ENCODE peak calls at places on chromosomes 4 and X, in six cellular contexts. K is PC-9, V is PC-3, Z is hepatocyte, S is HCT116, N is GM23338. E is an unnamed sample. For H3K9me2 and H3K4me1, the result is how much of the 10 kb centered on the place peaks cover.

GRCh38 chrX:48478806-48479205 is 2.8 kb downstream of the FTSJ1 start:
- DNase-seq in K (no peak), V (no peak), Z (no peak), S (no peak), N (no peak), E (no peak)

GRCh38 chr4:175745340-175745739 is 66.7 kb downstream of the GPM6A start:
- DNase-seq in K (no peak), V (no peak), Z (no peak), S (no peak), N (peak), E (no peak)

GRCh38 chr4:80500593-80500992 is 165.1 kb downstream of the CFAP299 start:
- DNase-seq in K (no peak), V (no peak), Z (no peak), S (no peak), N (no peak), E (peak)

GRCh38 chr4:14916554-14917304 is 85.6 kb upstream of the CPEB2 start:
- DNase-seq in K (peak), V (peak), Z (peak), S (peak), N (no peak), E (no peak)

GRCh38 chr4:46124773-46125172 is 919 bp upstream of the GABRG1 start:
- DNase-seq in K (no peak), V (no peak), Z (peak), S (no peak), N (peak), E (no peak)

GRCh38 chrX:150165776-150166610 is 197.1 kb upstream of the MAMLD1 start:
- DNase-seq in K (no peak), V (no peak), Z (no peak), S (no peak), N (no peak), E (no peak)

GRCh38 chrX:65921363-65921762 is 118.5 kb downstream of the VSIG4 start:
- DNase-seq in K (no peak), V (no peak), Z (no peak), S (no peak), N (no peak), E (no peak)

GRCh38 chr4:1137063-1137771 is 23.9 kb upstream of the RNF212 start:
- DNase-seq in K (no peak), V (no peak), Z (no peak), S (no peak), N (no peak), E (no peak)

GRCh38 chr4:10198365-10198764 is 81.8 kb upstream of the WDR1 start:
- DNase-seq in K (no peak), V (no peak), Z (no peak), S (no peak), N (peak), E (no peak)

GRCh38 chrX:153818571-153819397 is 11.6 kb downstream of the PDZD4 start:
- DNase-seq in K (peak), V (peak), Z (peak), S (no peak), N (peak), E (no peak)

GRCh38 chrX:667360-667759 is 36.8 kb downstream of the SHOX start:
- DNase-seq in K (no peak), V (no peak), Z (no peak), S (no peak), N (no peak), E (no peak)

GRCh38 chr4:140057693-140058092 is 96.3 kb downstream of the MAML3 start:
- DNase-seq in K (no peak), V (no peak), Z (no peak), S (no peak), N (no peak), E (no peak)

GRCh38 chrX:119398974-119399771 is at the start of gene SLC25A43:
- DNase-seq in K (peak), V (peak), Z (peak), S (no peak), N (peak), E (peak)

GRCh38 chr4:113383111-113383785 is 333.8 kb downstream of the ANK2 start:
- DNase-seq in K (no peak), V (peak), Z (no peak), S (peak), N (no peak), E (no peak)

GRCh38 chr4:103405415-103405814 is 207.3 kb upstream of the CENPE start:
- DNase-seq in K (no peak), V (no peak), Z (no peak), S (no peak), N (no peak), E (no peak)

GRCh38 chr4:103402198-103402597 is 204.1 kb upstream of the CENPE start:
- DNase-seq in K (no peak), V (no peak), Z (no peak), S (no peak), N (no peak), E (no peak)

GRCh38 chr4:103403619-103404018 is 205.5 kb upstream of the CENPE start:
- DNase-seq in K (no peak), V (no peak), Z (no peak), S (no peak), N (no peak), E (no peak)

GRCh38 chr4:103397527-103397926 is 199.4 kb upstream of the CENPE start:
- DNase-seq in K (no peak), V (no peak), Z (no peak), S (no peak), N (no peak), E (no peak)

GRCh38 chr4:103400405-103400804 is 202.3 kb upstream of the CENPE start:
- DNase-seq in K (no peak), V (peak), Z (peak), S (no peak), N (no peak), E (no peak)
- H3K9me2 ChIP-seq in K (under half), V (under half), Z (under half), S (under half), N (under half), E (under half)

GRCh38 chr4:164695650-164696049 is 58.3 kb upstream of the SMIM31 start:
- DNase-seq in K (no peak), V (no peak), Z (no peak), S (no peak), N (no peak), E (no peak)

GRCh38 chr4:164701665-164702064 is 52.3 kb upstream of the SMIM31 start:
- DNase-seq in K (no peak), V (no peak), Z (no peak), S (no peak), N (no peak), E (no peak)

DNA sequence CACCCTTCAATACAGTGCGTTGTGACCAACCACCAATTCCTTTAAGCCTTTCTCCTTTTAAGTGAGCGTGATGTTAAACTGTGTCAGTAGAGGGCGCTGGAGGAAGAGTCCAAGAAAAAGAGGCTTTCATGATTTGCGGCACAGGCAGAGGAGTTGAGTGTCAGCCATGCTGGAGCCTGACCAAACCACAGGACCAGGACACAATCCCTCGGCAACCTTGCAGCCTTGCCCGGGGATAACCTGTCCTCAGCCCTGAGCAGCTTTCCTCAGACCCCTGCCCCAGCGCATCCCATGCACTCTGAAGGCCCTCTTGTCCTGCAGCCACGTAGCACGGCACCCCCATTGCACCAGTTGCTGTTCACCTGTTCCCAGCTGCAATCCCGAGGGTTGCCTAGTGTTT is 53.5 kb upstream of the SMIM31 start:
- DNase-seq in K (no peak), V (peak), Z (no peak), S (peak), N (peak), E (peak)
- TF ChIP-seq CTCF in K (peak), V (peak), Z (no peak), S (peak), N (peak), E (peak)

GRCh38 chr4:53189011-53189410 is 176.8 kb downstream of the SCFD2 start:
- DNase-seq in K (no peak), V (no peak), Z (no peak), S (no peak), N (no peak), E (no peak)
- H3K4me1 ChIP-seq in K (under half), V (under half), Z (under half), S (under half), N (under half), E (under half)

GRCh38 chr4:117987464-117987863 is 46.8 kb upstream of the NDST3 start:
- DNase-seq in K (no peak), V (no peak), Z (no peak), S (no peak), N (no peak), E (no peak)
- H3K9me2 ChIP-seq in K (under half), V (under half), Z (under half), S (under half), N (under half), E (under half)

DNA sequence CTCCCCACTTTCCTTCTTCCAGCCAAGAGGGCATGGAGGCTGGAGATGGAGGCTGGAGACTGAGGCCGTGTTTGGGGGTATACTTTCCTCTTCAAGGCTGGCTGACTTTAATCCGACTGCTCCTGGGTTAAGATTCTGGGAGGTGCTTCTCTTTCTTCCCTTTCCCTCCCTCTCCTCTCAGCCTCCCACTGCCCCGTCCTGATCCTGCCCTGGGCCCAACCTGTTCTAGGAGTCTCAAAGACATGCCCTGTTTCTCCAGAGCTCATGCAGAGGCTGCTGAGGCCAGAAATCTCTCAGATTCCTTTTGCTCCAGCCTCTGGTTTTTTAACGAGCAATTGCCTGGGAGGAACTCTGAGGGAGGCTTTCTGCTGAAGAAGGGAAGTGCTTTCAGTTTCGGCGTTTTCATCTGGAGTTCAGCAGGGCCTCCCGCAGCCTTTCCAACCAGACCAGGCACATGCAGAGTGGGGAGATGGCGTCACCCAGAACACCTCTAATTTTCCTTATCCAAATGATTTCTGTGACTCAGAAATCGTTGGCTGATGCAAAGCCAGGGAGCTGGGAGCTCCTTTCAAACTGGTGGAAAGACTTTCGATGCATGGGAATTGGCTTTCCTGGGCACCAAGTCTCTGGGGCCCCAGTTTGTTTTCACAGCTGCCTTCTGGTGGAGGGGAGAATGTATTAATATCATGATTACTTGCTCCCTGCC is 34.5 kb upstream of the FAM9C start:
- DNase-seq in K (no peak), V (no peak), Z (peak), S (no peak), N (no peak), E (no peak)
- TF ChIP-seq CTCF in K (no peak), V (no peak), Z (no peak), S (no peak), N (no peak), E (no peak)

DNA sequence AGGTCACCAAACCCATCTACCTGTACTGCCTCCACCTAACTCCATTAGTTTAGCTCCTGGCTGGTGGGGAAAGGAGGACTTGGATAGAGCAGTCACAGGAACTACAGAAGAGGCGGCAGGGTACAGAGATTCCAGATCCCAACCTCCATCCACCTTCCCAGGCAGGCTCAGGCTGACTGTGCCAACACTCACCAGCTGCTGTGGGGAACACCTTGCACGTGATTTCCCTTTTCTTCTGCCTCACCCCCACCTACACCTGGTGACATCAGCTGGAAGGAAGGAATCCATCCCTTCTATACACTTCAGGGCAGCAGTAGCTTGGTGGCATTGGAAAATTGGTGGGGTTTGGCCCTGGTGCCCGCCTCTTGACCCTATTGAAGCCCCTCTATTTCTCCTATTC is 41.5 kb downstream of the EFNB1 start:
- DNase-seq in K (no peak), V (no peak), Z (no peak), S (no peak), N (no peak), E (no peak)
- H3K4me1 ChIP-seq in K (under half), V (under half), Z (under half), S (under half), N (under half), E (under half)

DNA sequence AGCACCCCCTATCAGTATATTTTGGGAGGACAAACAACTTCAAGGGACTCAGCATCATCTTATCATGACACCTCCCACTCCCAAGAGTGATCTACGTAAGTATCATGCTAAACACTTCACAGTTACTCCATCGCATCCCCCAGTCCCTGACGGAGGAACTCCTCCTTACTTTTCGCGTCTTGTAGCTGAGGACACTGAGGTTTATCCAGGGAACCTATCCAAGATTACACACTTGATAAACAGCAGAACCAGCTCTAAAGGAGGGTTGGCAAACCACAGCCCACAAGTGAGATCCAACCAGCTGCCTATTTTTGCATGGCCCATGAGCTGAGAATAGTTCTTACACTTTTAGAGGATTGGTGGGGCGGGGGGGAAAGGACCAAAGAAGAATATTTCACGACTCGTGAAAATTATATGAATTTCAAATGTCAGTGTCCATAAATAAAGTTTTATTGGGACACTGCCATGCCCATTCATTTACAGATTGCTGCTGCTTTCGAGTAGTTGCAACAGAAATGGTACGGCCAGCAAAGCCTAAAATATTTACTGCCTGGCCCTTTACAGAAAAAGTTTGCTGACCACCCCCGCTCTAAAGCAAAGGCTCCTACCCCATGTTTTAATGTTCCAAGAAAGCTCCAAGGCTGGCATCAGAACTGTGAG is 47.8 kb downstream of the SEPSECS start:
- DNase-seq in K (no peak), V (no peak), Z (no peak), S (no peak), N (no peak), E (no peak)
- H3K9me2 ChIP-seq in K (under half), V (under half), Z (under half), S (under half), N (under half), E (under half)

GRCh38 chrX:109890910-109891502 is 111.9 kb upstream of the TMEM164 start:
- DNase-seq in K (peak), V (peak), Z (peak), S (peak), N (peak), E (peak)

GRCh38 chrX:109890300-109890699 is 112.6 kb upstream of the TMEM164 start:
- DNase-seq in K (no peak), V (no peak), Z (no peak), S (no peak), N (no peak), E (no peak)

GRCh38 chrX:109886122-109886761 is 116.7 kb upstream of the TMEM164 start:
- DNase-seq in K (peak), V (peak), Z (peak), S (peak), N (peak), E (peak)

DNA sequence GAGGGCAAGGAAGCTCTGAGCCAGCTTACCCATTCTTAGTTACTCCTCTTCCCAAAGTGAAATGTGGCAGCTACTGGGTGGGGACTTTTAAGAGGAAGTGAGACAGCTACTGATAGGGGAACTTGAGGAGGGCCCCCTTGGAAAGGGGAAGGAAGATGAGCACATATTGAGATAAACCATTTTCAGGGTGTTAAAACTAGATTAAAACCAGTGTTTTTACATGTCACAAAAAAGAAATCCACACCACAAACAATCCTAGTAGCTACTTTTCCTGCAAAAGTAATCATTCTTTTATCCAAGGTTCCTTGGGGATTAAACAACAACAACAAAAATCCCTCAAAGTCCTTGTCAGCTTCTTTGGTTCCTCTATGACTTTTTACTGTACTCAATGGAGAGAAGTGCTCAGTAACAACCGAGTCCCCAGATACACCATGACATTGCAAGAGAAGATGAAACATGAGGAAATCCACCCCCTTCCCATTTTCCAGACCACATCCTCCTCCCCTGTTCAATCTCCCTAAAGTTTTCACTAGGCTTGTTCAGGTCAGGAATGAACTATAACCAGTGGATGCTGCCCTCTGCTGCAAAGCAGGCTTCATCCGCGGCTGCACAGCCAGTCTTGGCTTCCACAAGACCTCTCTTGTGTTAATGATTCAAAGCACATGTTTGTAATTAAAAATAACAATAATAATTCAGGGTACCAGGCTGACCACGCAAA is 113.5 kb upstream of the TMEM164 start:
- DNase-seq in K (no peak), V (peak), Z (peak), S (no peak), N (peak), E (peak)
- TF ChIP-seq CTCF in K (peak), V (peak), Z (peak), S (no peak), N (peak), E (peak)

DNA sequence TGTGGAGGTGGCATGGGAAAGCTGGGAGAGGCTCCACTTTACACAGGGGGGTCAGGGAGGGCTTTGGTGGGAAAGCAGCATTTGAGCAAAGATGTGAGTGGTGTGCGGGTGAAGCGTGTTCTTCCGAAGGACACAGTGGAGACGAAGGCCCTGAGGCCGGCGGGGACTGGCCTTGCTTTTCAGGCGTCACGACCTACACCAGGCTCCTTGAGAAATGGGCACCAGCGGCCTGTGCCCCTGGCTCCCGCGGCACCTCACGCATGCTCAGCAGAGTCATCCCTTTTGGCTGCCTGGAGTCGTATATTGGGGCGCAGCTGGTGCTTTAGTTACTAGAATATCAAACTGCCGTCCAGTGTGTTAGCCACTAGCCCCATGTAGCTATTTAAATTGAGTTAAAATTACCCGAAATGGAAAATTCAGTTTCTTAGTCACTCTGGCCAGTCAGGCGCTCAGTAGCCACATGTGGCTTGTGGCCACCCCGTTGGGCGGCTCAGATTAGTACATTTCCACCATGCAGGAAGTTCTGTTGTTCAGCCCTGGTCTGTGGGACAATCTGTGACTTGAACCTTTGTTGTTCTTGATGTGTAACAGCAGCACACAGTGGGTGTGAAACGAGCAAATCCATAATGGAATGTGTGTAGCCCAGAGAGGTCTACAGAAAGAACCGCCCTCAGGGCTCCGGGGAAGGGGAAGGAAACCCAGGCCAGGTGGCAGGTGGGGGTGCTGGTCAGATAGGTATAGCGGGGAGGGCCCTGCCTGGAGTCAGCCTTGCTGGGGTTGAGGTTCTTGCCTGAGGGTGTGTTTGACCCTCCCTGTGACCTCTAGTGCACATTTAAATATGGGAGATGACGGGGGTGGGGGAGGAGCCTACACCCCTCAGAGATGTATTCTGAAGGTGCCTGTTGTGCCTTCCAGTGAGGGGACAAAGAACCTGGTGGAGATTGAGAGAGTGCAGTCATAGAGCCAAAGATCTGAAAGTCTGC is 30.4 kb downstream of the TBC1D14 start:
- DNase-seq in K (no peak), V (no peak), Z (no peak), S (no peak), N (no peak), E (no peak)
- H3K4me1 ChIP-seq in K (under half), V (under half), Z (half or more), S (under half), N (under half), E (half or more)

DNA sequence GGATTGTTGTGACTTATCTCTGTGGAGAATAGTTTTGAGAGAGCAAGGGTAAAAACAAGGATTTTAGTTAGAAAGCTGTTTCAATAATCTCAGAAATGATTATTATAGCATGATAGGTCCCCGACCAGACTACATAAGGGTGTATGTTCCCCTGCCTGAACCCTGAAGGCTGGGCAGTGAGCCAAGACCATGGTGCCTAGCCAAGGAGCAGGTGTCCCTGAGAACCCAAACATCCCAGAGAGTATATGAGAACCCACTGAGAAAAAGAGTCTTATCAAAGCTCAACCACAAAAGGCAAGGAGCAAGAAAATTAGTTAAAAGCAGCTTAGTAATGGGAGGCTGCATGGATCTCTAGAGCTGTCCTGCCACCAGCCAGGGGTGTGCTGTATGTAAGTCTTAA is 94.9 kb upstream of the UNC5C start:
- DNase-seq in K (no peak), V (no peak), Z (no peak), S (no peak), N (no peak), E (no peak)
- H3K9me2 ChIP-seq in K (under half), V (under half), Z (under half), S (under half), N (under half), E (under half)